ENCODE peak calls at places on chromosomes 2 and 18, in four cellular contexts. O is AG09319, U is HCT116, B is kidney. N is an unnamed sample.

GRCh38 chr2:31254237-31255203 is 20.6 kb downstream of the EHD3 start:
- DNase-seq in O (no peak), U (no peak), B (no peak), N (no peak)

GRCh38 chr2:158969162-158969716 is 799 bp downstream of the TANC1 start:
- DNase-seq in O (no peak), U (no peak), B (no peak), N (no peak)

GRCh38 chr2:62340981-62341624 is 145.2 kb downstream of the B3GNT2 start:
- DNase-seq in O (no peak), U (no peak), B (peak; percentile 77), N (no peak)

GRCh38 chr2:23487735-23488492 is 102.9 kb downstream of the KLHL29 start:
- DNase-seq in O (peak; percentile 12), U (peak; percentile 36), B (no peak), N (peak; percentile 50)

GRCh38 chr2:26970928-26971627 is 641 bp downstream of the MAPRE3 start:
- DNase-seq in O (no peak), U (no peak), B (peak; percentile 63), N (no peak)

GRCh38 chr2:199819746-199820145 is 31.2 kb downstream of the FTCDNL1 start:
- DNase-seq in O (no peak), U (no peak), B (no peak), N (no peak)

GRCh38 chr2:25558262-25558661 is 115.1 kb downstream of the DTNB start:
- DNase-seq in O (peak; percentile 18), U (no peak), B (no peak), N (peak; percentile 38)

GRCh38 chr2:240620149-240620731 is 5.0 kb upstream of the GPR35 start:
- DNase-seq in O (no peak), U (no peak), B (peak; percentile 74), N (no peak)

GRCh38 chr18:46888965-46889364 is 28.3 kb downstream of the PIAS2 start:
- DNase-seq in O (no peak), U (no peak), B (no peak), N (no peak)

GRCh38 chr2:219912530-219912929 is 285.1 kb downstream of the SLC4A3 start:
- DNase-seq in O (peak; percentile 2), U (no peak), B (no peak), N (peak; percentile 12)

GRCh38 chr18:55753643-55754255 is 165.8 kb upstream of the TCF4 start:
- DNase-seq in O (no peak), U (no peak), B (no peak), N (peak; percentile 16)

GRCh38 chr2:20723543-20723942 is 56.6 kb downstream of the GDF7 start:
- DNase-seq in O (no peak), U (no peak), B (no peak), N (no peak)

GRCh38 chr2:145800201-145801091 is 1280.5 kb upstream of the ZEB2 start:
- DNase-seq in O (no peak), U (peak; percentile 48), B (no peak), N (no peak)

GRCh38 chr2:158580760-158581159 is 124.0 kb downstream of the PKP4 start:
- DNase-seq in O (no peak), U (no peak), B (peak; percentile 41), N (no peak)

GRCh38 chr18:58241877-58242276 is 197.9 kb downstream of the NEDD4L start:
- DNase-seq in O (no peak), U (no peak), B (no peak), N (no peak)

GRCh38 chr2:173884403-173884802 is 80.8 kb downstream of the SP3 start:
- DNase-seq in O (no peak), U (peak; percentile 47), B (no peak), N (peak; percentile 12)

GRCh38 chr2:45541450-45541849 is 69.6 kb downstream of the SRBD1 start:
- DNase-seq in O (no peak), U (no peak), B (peak; percentile 32), N (no peak)

GRCh38 chr2:86185517-86186212 is 9.6 kb downstream of the IMMT start:
- DNase-seq in O (no peak), U (no peak), B (no peak), N (no peak)

GRCh38 chr2:9033385-9034175 is 30.1 kb upstream of the MBOAT2 start:
- DNase-seq in O (no peak), U (no peak), B (no peak), N (no peak)

GRCh38 chr2:81266106-81266505 is 961.6 kb upstream of the LRRTM1 start:
- DNase-seq in O (no peak), U (peak; percentile 48), B (no peak), N (no peak)